ENCODE peak calls at places on chromosomes 12 and 14, in six cellular contexts. B, C, P, J, M and O are unnamed samples.

GRCh38 chr12:19048943-19049342 is 80.6 kb upstream of the PLEKHA5 start:
- DNase-seq in B (no peak), C (no peak), P (no peak), J (no peak), M (peak; percentile 65), O (peak; percentile 61)

GRCh38 chr14:100815478-100816285 is 10.2 kb upstream of the MEG3 start:
- DNase-seq in B (no peak), C (no peak), P (no peak), J (no peak), M (peak; percentile 69), O (peak; percentile 45)

GRCh38 chr12:132284071-132284492 is 45.3 kb downstream of the GALNT9 start:
- DNase-seq in B (no peak), C (no peak), P (no peak), J (no peak), M (no peak), O (no peak)

GRCh38 chr14:101467181-101467926 is 93.9 kb upstream of the DIO3 start:
- DNase-seq in B (no peak), C (no peak), P (peak; percentile 30), J (no peak), M (no peak), O (no peak)

GRCh38 chr12:129903956-129904769 is at the start of gene TMEM132D:
- DNase-seq in B (no peak), C (no peak), P (no peak), J (no peak), M (peak; percentile 68), O (peak; percentile 17)

GRCh38 chr14:54105898-54106297 is 149.3 kb upstream of the BMP4 start:
- DNase-seq in B (no peak), C (no peak), P (no peak), J (no peak), M (no peak), O (no peak)

GRCh38 chr14:104979758-104980591 is 1.8 kb upstream of the AHNAK2 start:
- DNase-seq in B (no peak), C (no peak), P (no peak), J (no peak), M (peak; percentile 67), O (peak; percentile 49)

GRCh38 chr12:3515506-3515905 is 24.5 kb downstream of the PRMT8 start:
- DNase-seq in B (no peak), C (no peak), P (no peak), J (no peak), M (no peak), O (no peak)

GRCh38 chr14:66944872-66945271 is 244.4 kb upstream of the GARIN2 start:
- DNase-seq in B (no peak), C (peak; percentile 4), P (no peak), J (no peak), M (no peak), O (peak; percentile 44)

GRCh38 chr12:38367506-38367905 is 50.9 kb downstream of the ALG10B start:
- DNase-seq in B (no peak), C (no peak), P (no peak), J (no peak), M (no peak), O (no peak)

GRCh38 chr14:99966030-99966429 is 99.2 kb upstream of the EVL start:
- DNase-seq in B (no peak), C (no peak), P (no peak), J (no peak), M (no peak), O (no peak)

GRCh38 chr12:98595152-98595988 is 1.9 kb downstream of the SLC25A3 start:
- DNase-seq in B (no peak), C (peak; percentile 33), P (no peak), J (no peak), M (peak; percentile 33), O (peak; percentile 68)

GRCh38 chr14:52910597-52910996 is 40.3 kb downstream of the FERMT2 start:
- DNase-seq in B (no peak), C (no peak), P (no peak), J (no peak), M (no peak), O (no peak)